ENCODE peak calls at places on chromosome 16, in four cellular contexts. G is IMR-90, L is SHP77, H is A172. A is an unnamed sample.

GRCh38 chr16:78729687-78730086 is 630.2 kb downstream of the WWOX start:
- DNase-seq in H (no peak), L (no peak), G (no peak), A (no peak)

GRCh38 chr16:68452176-68452575 is 3.9 kb upstream of the SMPD3 start:
- DNase-seq in L (no peak), G (no peak), H (peak), A (no peak)

GRCh38 chr16:49382916-49383315 is 9.3 kb downstream of the C16orf78 start:
- DNase-seq in H (no peak), L (no peak), G (no peak), A (no peak)

GRCh38 chr16:72282338-72282737 is 110.4 kb upstream of the PMFBP1 start:
- DNase-seq in L (no peak), G (no peak), H (no peak), A (no peak)

GRCh38 chr16:21088646-21089538 is 61.8 kb downstream of the DNAH3 start:
- DNase-seq in H (peak), G (peak), L (no peak), A (no peak)

GRCh38 chr16:11201498-11202259 is 54.3 kb downstream of the SOCS1 start:
- DNase-seq in G (peak), L (no peak), H (peak), A (no peak)

GRCh38 chr16:56793504-56793903 is 63.6 kb downstream of the NUP93 start:
- DNase-seq in G (peak), H (peak), L (no peak), A (no peak)

GRCh38 chr16:10824111-10824893 is 5.7 kb upstream of the TVP23A start:
- DNase-seq in H (no peak), L (no peak), G (no peak), A (no peak)

GRCh38 chr16:70789231-70789926 is 11.6 kb downstream of the VAC14 start:
- DNase-seq in H (no peak), G (peak), L (no peak), A (no peak)

GRCh38 chr16:84672276-84673202 is 24.2 kb downstream of the KLHL36 start:
- DNase-seq in L (peak), H (peak), G (peak), A (peak)

GRCh38 chr16:55471448-55472097 is 7.4 kb upstream of the MMP2 start:
- DNase-seq in G (peak), H (peak), L (no peak), A (no peak)

GRCh38 chr16:4314532-4315184 is 1.2 kb upstream of the GLIS2 start:
- DNase-seq in H (no peak), L (peak), G (peak), A (peak)

GRCh38 chr16:25109643-25110042 is 1.9 kb upstream of the LCMT1 start:
- DNase-seq in H (peak), G (peak), L (peak), A (no peak)

GRCh38 chr16:27305342-27305741 is 8.4 kb upstream of the IL4R start:
- DNase-seq in H (no peak), G (no peak), L (no peak), A (no peak)

GRCh38 chr16:72110662-72111615 is 17.3 kb downstream of the DHX38 start:
- DNase-seq in H (no peak), G (no peak), L (no peak), A (no peak)

GRCh38 chr16:57251352-57251751 is 6.3 kb downstream of the ARL2BP start:
- DNase-seq in H (no peak), G (no peak), L (no peak), A (no peak)

GRCh38 chr16:84761448-84762368 is 58.1 kb upstream of the CRISPLD2 start:
- DNase-seq in H (no peak), G (peak), L (no peak), A (no peak)

GRCh38 chr16:8795096-8795495 is 2.3 kb downstream of the TMEM186 start:
- DNase-seq in L (no peak), G (no peak), H (no peak), A (no peak)

GRCh38 chr16:89094252-89094901 is 725 bp downstream of the ACSF3 start:
- DNase-seq in L (no peak), G (no peak), H (peak), A (no peak)

GRCh38 chr16:12575288-12575687 is 228.4 kb downstream of the CPPED1 start:
- DNase-seq in H (no peak), G (no peak), L (no peak), A (no peak)

GRCh38 chr16:27428035-27428785 is 26.2 kb downstream of the IL21R start:
- DNase-seq in L (no peak), H (no peak), G (no peak), A (no peak)

GRCh38 chr16:79286646-79287423 is 313.7 kb downstream of the MAF start:
- DNase-seq in L (peak), H (no peak), G (no peak), A (peak)

GRCh38 chr16:4371481-4372314 is at the start of gene VASN:
- DNase-seq in G (peak), H (peak), L (peak), A (no peak)

GRCh38 chr16:2716101-2716885 is 3.7 kb downstream of the PRSS27 start:
- DNase-seq in G (no peak), H (no peak), L (no peak), A (no peak)

GRCh38 chr16:22007509-22008214 is at the start of gene MOSMO:
- DNase-seq in G (peak), H (peak), L (peak), A (no peak)

GRCh38 chr16:31874354-31875111 is 926 bp downstream of the ZNF267 start:
- DNase-seq in L (peak), G (peak), H (peak), A (no peak)

A was measured in NCI-H1694 treated with DMSO at 0.1 percent for 48 hours.